ENCODE peak calls at places on chromosomes 7 and 10, in four cellular contexts. One of them, this sample, is unnamed.

GRCh38 chr7:143205560-143206293 is 16.1 kb upstream of the TAS2R40 start:
- DNase-seq in K562: no peak
- DNase-seq in GM12892: no peak
- DNase-seq in H1: no peak
- DNase-seq in this sample: peak; percentile 28

GRCh38 chr7:151124205-151124880 is 38.1 kb downstream of the AGAP3 start:
- DNase-seq in K562: no peak
- DNase-seq in H1: no peak
- DNase-seq in GM12892: no peak
- DNase-seq in this sample: no peak

GRCh38 chr7:137970263-137970975 is 31.5 kb downstream of the CREB3L2 start:
- DNase-seq in H1: no peak
- DNase-seq in GM12892: no peak
- DNase-seq in K562: no peak
- DNase-seq in this sample: no peak

GRCh38 chr7:158808126-158808525 is 21.2 kb downstream of the ESYT2 start:
- DNase-seq in GM12892: no peak
- DNase-seq in K562: no peak
- DNase-seq in H1: no peak
- DNase-seq in this sample: no peak

GRCh38 chr10:80460399-80461207 is 6.5 kb downstream of the TSPAN14 start:
- DNase-seq in GM12892: no peak
- DNase-seq in H1: no peak
- DNase-seq in K562: no peak
- DNase-seq in this sample: no peak

GRCh38 chr7:80764132-80764531 is 125.7 kb downstream of the CD36 start:
- DNase-seq in H1: peak; percentile 63
- DNase-seq in GM12892: no peak
- DNase-seq in K562: no peak
- DNase-seq in this sample: no peak

GRCh38 chr10:10489086-10489485 is 528.6 kb upstream of the CELF2 start:
- DNase-seq in GM12892: no peak
- DNase-seq in H1: no peak
- DNase-seq in K562: no peak
- DNase-seq in this sample: no peak

GRCh38 chr10:21797984-21798765 is 205.4 kb downstream of the DNAJC1 start:
- DNase-seq in K562: no peak
- DNase-seq in H1: no peak
- DNase-seq in GM12892: no peak
- DNase-seq in this sample: no peak

DNA sequence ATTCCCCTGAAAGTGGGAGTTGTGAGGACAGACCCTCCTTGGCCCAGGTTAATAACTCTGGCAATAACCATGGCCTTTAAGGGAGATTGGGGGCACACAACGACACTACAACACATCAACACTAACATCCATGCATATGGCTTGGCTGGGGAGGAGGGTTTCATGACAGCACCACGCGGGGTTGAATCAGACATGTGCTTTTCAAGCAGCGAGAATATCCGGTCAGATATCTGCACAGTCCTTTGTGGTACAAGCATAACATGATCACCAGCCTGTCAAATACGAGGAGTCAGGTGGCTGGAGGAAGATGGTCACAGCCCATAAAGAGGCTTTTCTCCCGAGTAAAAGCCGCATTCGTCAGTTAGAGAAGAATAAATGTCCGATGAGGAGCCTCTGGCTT is 13.1 kb upstream of the KLRG2 start:
- DNase-seq in K562: no peak
- DNase-seq in H1: no peak
- DNase-seq in GM12892: no peak
- DNase-seq in this sample: no peak
- TF ChIP-seq TAF1 in K562: no peak
- TF ChIP-seq TAF1 in H1: no peak
- TF ChIP-seq TAF1 in GM12892: no peak
- TF ChIP-seq TAF1 in this sample: no peak

GRCh38 chr7:131194070-131194865 is 133.4 kb upstream of the MKLN1 start:
- DNase-seq in H1: no peak
- DNase-seq in GM12892: no peak
- DNase-seq in K562: no peak
- DNase-seq in this sample: no peak

GRCh38 chr7:131197920-131198610 is 129.6 kb upstream of the MKLN1 start:
- DNase-seq in GM12892: no peak
- DNase-seq in H1: no peak
- DNase-seq in K562: no peak
- DNase-seq in this sample: no peak

GRCh38 chr7:131202451-131202850 is 125.2 kb upstream of the MKLN1 start:
- DNase-seq in GM12892: no peak
- DNase-seq in H1: no peak
- DNase-seq in K562: no peak
- DNase-seq in this sample: no peak

GRCh38 chr7:131196808-131197207 is 130.9 kb upstream of the MKLN1 start:
- DNase-seq in K562: no peak
- DNase-seq in H1: no peak
- DNase-seq in GM12892: no peak
- DNase-seq in this sample: no peak
- TF ChIP-seq TAF1 in K562: no peak
- TF ChIP-seq TAF1 in H1: no peak
- TF ChIP-seq TAF1 in GM12892: no peak
- TF ChIP-seq TAF1 in this sample: no peak

GRCh38 chr10:122646511-122647382 is 52.9 kb downstream of the C10orf120 start:
- DNase-seq in H1: no peak
- DNase-seq in K562: no peak
- DNase-seq in GM12892: no peak
- DNase-seq in this sample: no peak

GRCh38 chr10:122640921-122641320 is 58.7 kb downstream of the C10orf120 start:
- DNase-seq in GM12892: no peak
- DNase-seq in H1: no peak
- DNase-seq in K562: no peak
- DNase-seq in this sample: no peak

GRCh38 chr10:122639801-122640200 is 59.8 kb downstream of the C10orf120 start:
- DNase-seq in H1: no peak
- DNase-seq in GM12892: no peak
- DNase-seq in K562: no peak
- DNase-seq in this sample: no peak

GRCh38 chr10:122643931-122644534 is 55.6 kb downstream of the C10orf120 start:
- DNase-seq in K562: no peak
- DNase-seq in GM12892: no peak
- DNase-seq in H1: no peak
- DNase-seq in this sample: no peak

DNA sequence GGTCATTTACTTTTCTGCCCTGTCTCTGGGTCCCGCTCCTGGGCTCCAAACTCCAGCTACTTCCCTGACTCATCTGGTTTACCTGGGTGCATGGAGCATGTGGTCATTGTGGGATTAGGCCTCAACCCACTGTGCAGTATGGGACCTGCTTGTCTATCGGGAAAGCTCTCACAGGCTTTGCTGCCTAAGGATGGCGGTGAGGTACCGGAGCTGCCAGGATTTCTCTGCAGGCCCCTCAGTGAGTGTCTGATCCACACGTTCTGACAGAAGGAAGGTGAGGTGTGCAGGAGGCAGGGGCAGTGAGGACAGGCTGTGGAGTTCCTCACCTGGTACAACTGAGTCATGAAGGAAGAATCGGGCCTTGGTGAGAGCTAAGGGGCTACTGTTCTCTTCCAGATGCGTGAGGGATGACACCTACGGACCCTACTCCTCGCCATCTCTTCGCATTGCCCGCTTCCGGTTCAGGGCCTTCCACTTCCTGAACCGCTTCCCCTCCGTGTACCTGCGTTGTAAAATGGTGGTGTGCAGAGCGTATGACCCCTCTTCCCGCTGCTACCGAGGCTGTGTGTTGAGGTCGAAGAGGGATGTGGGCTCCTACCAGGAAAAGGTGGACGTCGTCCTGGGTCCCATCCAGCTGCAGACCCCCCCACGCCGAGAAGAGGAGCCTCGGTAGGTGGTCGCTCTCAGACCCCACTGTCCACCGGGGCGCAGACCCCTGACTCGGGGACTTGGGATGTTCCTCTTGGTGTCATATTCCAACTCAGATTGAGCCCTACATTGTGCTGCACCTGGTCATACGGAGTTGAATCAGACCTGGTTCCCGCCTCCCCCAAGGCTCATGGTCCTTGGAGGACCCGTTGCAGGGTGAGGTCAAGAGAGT is 56.7 kb downstream of the C10orf120 start:
- DNase-seq in GM12892: no peak
- DNase-seq in K562: no peak
- DNase-seq in H1: no peak
- DNase-seq in this sample: no peak
- TF ChIP-seq TAF1 in GM12892: no peak
- TF ChIP-seq TAF1 in K562: no peak
- TF ChIP-seq TAF1 in H1: no peak
- TF ChIP-seq TAF1 in this sample: no peak

DNA sequence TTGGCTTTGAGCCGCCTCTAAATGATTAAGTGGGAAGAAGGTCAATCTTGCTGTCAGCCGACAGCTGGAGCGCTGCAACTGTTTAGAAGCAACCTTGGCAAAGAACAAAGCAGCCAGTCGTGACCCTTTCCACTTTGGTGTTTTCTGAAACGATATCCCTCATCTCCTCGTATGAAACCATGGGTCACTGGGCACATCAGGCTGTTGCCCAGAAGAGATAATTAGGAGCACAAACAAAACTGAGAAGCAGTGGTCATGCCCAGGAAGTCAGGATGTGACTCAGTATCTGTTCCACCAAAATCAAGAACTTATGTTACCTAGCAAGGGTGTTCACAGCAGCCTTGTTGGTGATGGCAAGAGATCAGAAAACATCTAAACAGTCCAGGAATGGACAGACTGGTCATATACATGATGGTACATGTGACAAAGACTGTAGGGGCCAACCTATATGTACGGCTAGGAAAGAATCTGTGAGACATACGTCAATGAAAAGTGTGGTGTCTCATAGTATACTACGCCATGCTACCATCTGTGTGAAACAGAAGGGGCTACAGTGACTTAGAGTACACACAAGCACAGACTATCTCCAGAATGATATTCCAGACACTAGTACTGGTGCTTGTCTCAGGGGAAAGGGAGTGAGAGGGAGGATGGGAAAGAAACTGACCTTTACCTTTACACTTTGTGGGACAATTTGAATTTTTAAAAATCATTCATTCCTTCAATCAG is 22.4 kb downstream of the STN1 start:
- DNase-seq in H1: no peak
- DNase-seq in GM12892: no peak
- DNase-seq in K562: no peak
- DNase-seq in this sample: no peak
- TF ChIP-seq TAF1 in H1: no peak
- TF ChIP-seq TAF1 in GM12892: no peak
- TF ChIP-seq TAF1 in K562: no peak
- TF ChIP-seq TAF1 in this sample: no peak